ENCODE peak calls at places on chromosome 22, in nine cellular contexts. Y, F, U, X, M, H, Z, R and L are unnamed samples.

GRCh38 chr22:40594924-40595323 is 41.6 kb downstream of the MRTFA start:
- DNase-seq in Y (no peak), F (peak), U (no peak), X (no peak), M (no peak), H (no peak), Z (no peak), R (no peak), L (no peak)

GRCh38 chr22:42346722-42347121 is 76.3 kb upstream of the TCF20 start:
- DNase-seq in Y (no peak), F (no peak), U (no peak), X (no peak), M (no peak), H (no peak), Z (no peak), R (no peak), L (no peak)

GRCh38 chr22:16810188-16810802 is 14.9 kb downstream of the XKR3 start:
- DNase-seq in Y (no peak), F (no peak), U (no peak), X (no peak), M (no peak), H (no peak), Z (no peak), R (no peak), L (no peak)

GRCh38 chr22:22111267-22111751 is 128.7 kb upstream of the TOP3B start:
- DNase-seq in Y (no peak), F (peak), U (no peak), X (no peak), M (no peak), H (no peak), Z (no peak), R (no peak), L (no peak)

GRCh38 chr22:28329582-28330073 is 350.0 kb downstream of the TTC28 start:
- DNase-seq in Y (no peak), F (peak), U (no peak), X (no peak), M (no peak), H (no peak), Z (no peak), R (no peak), L (no peak)

GRCh38 chr22:25876871-25877270 is 134.9 kb downstream of the MYO18B start:
- DNase-seq in Y (no peak), F (no peak), U (no peak), X (no peak), M (no peak), H (no peak), Z (no peak), R (no peak), L (peak)

GRCh38 chr22:33841281-33842005 is 78.8 kb downstream of the LARGE1 start:
- DNase-seq in Y (no peak), F (no peak), U (no peak), X (no peak), M (no peak), H (no peak), Z (no peak), R (no peak), L (no peak)

GRCh38 chr22:48758021-48758561 is 1069.6 kb downstream of the BRD1 start:
- DNase-seq in Y (peak), F (no peak), U (peak), X (peak), M (peak), H (peak), Z (no peak), R (peak), L (peak)

GRCh38 chr22:17563936-17564391 is 666 bp downstream of the SLC25A18 start:
- DNase-seq in Y (peak), F (peak), U (no peak), X (no peak), M (peak), H (no peak), Z (no peak), R (no peak), L (peak)

GRCh38 chr22:43110444-43110926 is at the start of gene BIK:
- DNase-seq in Y (no peak), F (no peak), U (peak), X (peak), M (no peak), H (peak), Z (peak), R (peak), L (no peak)

GRCh38 chr22:44516841-44517240 is 18.8 kb upstream of the RTL6 start:
- DNase-seq in Y (no peak), F (no peak), U (no peak), X (no peak), M (no peak), H (no peak), Z (no peak), R (no peak), L (peak)

GRCh38 chr22:22691716-22692701 is 47.6 kb downstream of the GGTLC2 start:
- DNase-seq in Y (no peak), F (no peak), U (no peak), X (no peak), M (peak), H (no peak), Z (no peak), R (no peak), L (no peak)

GRCh38 chr22:50314081-50314454 is 6.6 kb upstream of the PLXNB2 start:
- DNase-seq in Y (no peak), F (no peak), U (no peak), X (no peak), M (no peak), H (no peak), Z (no peak), R (peak), L (no peak)
- H3K4me3 ChIP-seq in Y (no peak), F (no peak), U (peak), X (peak), M (no peak), H (no peak), Z (no peak), R (no peak), L (no peak)

DNA sequence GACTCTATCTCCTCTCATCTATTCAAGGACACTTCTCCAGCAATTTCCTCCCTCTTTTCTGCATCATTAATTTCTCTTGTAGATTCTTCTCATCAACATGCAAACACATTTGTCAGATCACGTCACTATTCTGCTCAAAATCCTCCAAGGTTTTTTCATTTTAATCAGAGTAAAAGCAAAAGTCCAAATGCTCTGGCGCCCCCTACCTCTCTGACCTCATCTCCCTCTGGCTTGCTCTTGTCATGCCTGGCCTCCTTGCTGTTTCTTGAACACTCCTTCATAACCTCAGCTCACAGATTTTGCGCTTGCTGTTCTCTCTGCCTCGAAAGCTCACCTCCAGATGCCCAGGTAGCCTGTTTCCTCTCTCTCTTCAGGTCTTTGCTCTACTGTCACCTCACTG is 22.4 kb downstream of the RTCB start:
- DNase-seq in Y (no peak), F (peak), U (no peak), X (no peak), M (no peak), H (no peak), Z (no peak), R (no peak), L (no peak)
- TF ChIP-seq CTCF in Y (no peak), F (peak), U (no peak), X (peak), M (no peak), H (no peak), Z (peak), R (peak), L (no peak)

DNA sequence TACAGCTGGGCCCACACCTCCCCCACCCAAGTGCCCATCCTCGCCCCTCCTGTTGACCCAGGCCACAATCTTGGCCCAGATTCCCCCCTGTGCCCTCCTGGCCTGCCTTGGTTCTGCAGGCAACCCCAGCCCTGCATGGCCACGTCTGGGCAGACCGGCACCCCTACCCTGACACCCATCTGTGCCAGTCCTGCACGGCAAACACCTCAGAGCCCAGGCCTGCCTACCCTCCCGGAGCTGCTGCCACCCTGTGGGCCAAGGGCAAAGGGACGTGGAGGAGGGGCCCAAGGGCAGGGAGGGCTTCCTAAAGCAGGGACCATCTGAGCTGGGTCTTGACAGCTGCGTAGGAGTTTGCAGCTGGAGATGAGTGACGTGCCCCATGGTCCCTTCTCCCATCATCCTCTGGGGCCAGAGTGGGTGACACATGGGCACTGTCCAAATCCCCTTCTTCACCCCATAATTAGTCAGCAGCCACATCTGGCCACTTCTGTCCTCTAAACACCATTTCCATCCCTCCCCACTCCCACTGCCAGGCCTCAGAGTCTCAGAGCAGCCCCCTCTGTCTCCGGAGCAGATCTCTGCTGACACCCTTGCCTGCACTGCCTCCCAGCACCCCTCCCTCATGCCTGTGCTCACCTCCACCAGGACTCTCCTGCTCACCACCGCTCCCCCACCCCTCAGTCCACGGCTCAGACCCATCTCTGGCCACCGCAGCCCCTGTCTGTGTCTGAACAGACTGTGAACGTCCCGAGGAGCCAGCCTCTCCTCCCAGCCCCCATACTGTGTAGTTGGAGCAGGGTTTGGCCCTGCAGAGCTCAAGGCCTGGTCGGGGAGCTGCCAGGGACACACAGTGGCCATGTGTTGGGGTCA is 35.6 kb upstream of the PPARA start:
- DNase-seq in Y (peak), F (no peak), U (no peak), X (no peak), M (no peak), H (no peak), Z (no peak), R (no peak), L (no peak)
- TF ChIP-seq POLR2A in Y (no peak), F (no peak), U (no peak), X (no peak), M (no peak), H (no peak), Z (no peak), R (no peak), L (no peak)

GRCh38 chr22:37310075-37310606 is 27.8 kb downstream of the CYTH4 start:
- DNase-seq in Y (no peak), F (no peak), U (no peak), X (no peak), M (no peak), H (no peak), Z (no peak), R (no peak), L (no peak)

GRCh38 chr22:37310815-37311595 is 28.7 kb downstream of the CYTH4 start:
- DNase-seq in Y (no peak), F (no peak), U (no peak), X (no peak), M (no peak), H (no peak), Z (no peak), R (no peak), L (peak)

GRCh38 chr22:37309221-37310074 is 27.1 kb downstream of the CYTH4 start:
- DNase-seq in Y (no peak), F (no peak), U (no peak), X (no peak), M (no peak), H (no peak), Z (no peak), R (no peak), L (no peak)

GRCh38 chr22:37306494-37306829 is 24.2 kb downstream of the CYTH4 start:
- DNase-seq in Y (no peak), F (no peak), U (no peak), X (no peak), M (no peak), H (no peak), Z (no peak), R (no peak), L (no peak)

DNA sequence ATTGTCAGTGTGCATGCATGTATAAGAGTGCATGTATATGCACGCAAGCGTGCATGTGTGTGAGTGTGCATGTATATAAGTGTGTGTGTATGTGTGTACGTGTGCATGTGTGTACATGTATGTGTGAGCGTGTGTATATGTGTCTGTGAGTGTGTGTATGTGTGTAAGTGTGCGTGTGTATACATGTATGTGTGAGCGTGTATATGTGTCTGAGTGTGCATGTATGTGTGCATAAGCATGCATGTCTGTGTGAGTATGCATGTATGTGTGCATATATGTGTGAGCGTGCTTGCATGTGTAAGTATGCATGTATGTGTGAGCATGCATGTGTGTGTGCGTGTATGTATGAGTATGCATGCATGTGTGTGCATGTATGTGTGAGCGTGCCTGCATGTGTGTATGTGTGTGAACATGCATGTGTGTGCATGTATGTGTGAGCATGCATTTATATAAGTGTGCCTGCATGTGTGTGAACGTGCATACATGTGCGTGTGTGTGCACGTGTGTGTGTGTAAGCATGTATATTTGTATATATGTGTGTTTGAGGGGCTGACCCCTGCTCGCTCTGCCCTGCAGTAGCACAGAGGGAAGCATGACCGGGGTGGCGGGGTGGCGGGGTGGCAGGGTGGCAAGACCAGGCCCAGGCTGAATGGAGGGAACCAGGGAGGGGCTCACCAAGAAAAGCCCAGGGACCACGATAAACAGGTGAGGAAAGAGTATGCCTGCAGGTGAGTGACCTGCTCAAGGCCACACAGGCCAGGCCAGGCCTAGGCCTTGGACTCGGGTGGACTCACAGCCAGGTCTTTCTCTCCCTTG is 26.3 kb downstream of the CYTH4 start:
- DNase-seq in Y (no peak), F (no peak), U (no peak), X (no peak), M (no peak), H (no peak), Z (no peak), R (no peak), L (no peak)
- H3K4me3 ChIP-seq in Y (no peak), F (no peak), U (no peak), X (no peak), M (no peak), H (no peak), Z (no peak), R (no peak), L (no peak)

GRCh38 chr22:24105018-24105360 is 76.3 kb upstream of the SUSD2 start:
- DNase-seq in Y (no peak), F (peak), U (no peak), X (no peak), M (peak), H (no peak), Z (peak), R (peak), L (no peak)

GRCh38 chr22:24107668-24108067 is 73.6 kb upstream of the SUSD2 start:
- DNase-seq in Y (peak), F (peak), U (peak), X (peak), M (peak), H (peak), Z (peak), R (peak), L (peak)

GRCh38 chr22:24108073-24108472 is 73.2 kb upstream of the SUSD2 start:
- DNase-seq in Y (no peak), F (no peak), U (no peak), X (no peak), M (no peak), H (no peak), Z (no peak), R (no peak), L (no peak)

GRCh38 chr22:24105661-24106060 is 75.6 kb upstream of the SUSD2 start:
- DNase-seq in Y (no peak), F (no peak), U (no peak), X (no peak), M (no peak), H (no peak), Z (no peak), R (peak), L (no peak)

GRCh38 chr22:24106385-24107381 is 74.6 kb upstream of the SUSD2 start:
- DNase-seq in Y (peak), F (no peak), U (no peak), X (no peak), M (no peak), H (no peak), Z (no peak), R (no peak), L (no peak)
- TF ChIP-seq CTCF in Y (peak), F (peak), U (no peak), X (no peak), M (peak), H (peak), Z (peak), R (no peak), L (no peak)

DNA sequence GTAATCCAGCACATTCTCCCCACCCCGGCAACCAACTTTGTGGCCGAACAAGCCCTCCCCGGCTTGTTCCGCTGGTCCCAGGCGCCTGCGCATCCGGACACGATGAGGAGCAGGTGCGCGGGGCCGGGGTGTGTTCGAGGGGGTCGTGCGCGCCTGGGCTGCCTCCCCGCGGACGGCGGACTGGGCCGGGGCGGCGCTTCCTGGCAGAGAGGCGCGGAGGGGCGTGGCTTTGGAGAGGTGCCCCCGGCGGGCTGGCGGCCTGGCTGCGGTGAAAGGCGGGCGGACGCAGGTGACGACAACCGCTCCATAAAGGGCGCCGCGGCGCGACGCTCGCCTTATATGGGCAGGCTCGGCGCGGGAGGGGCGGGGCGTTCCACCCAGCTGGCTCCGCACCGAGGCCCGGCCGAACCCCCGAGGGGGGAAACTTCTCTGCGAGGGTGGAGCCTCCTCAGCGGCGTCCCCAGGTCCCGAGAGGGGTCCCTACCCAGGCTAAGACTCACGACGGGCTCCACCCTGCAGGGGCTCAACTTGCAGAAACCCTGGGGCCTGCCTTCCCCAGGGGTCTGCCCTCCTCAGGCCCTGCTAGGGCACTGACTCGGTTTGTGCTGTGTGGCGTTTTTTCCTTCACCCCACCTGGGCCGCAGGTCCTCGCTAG is 26.4 kb downstream of the TXN2 start:
- DNase-seq in Y (peak), F (peak), U (peak), X (peak), M (peak), H (peak), Z (peak), R (peak), L (peak)
- TF ChIP-seq POLR2A in Y (peak), F (no peak), U (no peak), X (peak), M (peak), H (peak), Z (peak), R (peak), L (no peak)

GRCh38 chr22:38467904-38468760 is at the start of gene KDELR3:
- DNase-seq in Y (peak), F (peak), U (peak), X (peak), M (peak), H (peak), Z (peak), R (peak), L (no peak)

GRCh38 chr22:38467438-38467903 is 425 bp upstream of the KDELR3 start:
- DNase-seq in Y (peak), F (no peak), U (no peak), X (peak), M (no peak), H (no peak), Z (no peak), R (peak), L (no peak)

GRCh38 chr22:38469306-38469781 is 1.4 kb downstream of the KDELR3 start:
- DNase-seq in Y (no peak), F (no peak), U (no peak), X (no peak), M (no peak), H (no peak), Z (no peak), R (no peak), L (peak)

GRCh38 chr22:38471237-38471636 is 3.3 kb downstream of the KDELR3 start:
- DNase-seq in Y (no peak), F (no peak), U (no peak), X (peak), M (no peak), H (no peak), Z (no peak), R (no peak), L (peak)

GRCh38 chr22:38468761-38469305 is 937 bp downstream of the KDELR3 start:
- DNase-seq in Y (no peak), F (no peak), U (no peak), X (peak), M (no peak), H (no peak), Z (no peak), R (no peak), L (no peak)
- H3K4me3 ChIP-seq in Y (no peak), F (peak), U (peak), X (peak), M (peak), H (no peak), Z (peak), R (no peak), L (no peak)